ENCODE peak calls at places on chromosomes 7 and 10, in ten cellular contexts. G is type B pancreatic cell, C is astrocyte of the cerebellum, Q is SK-N-SH, U is AG04450, A is tibial artery, L is WERI-Rb-1, I is AG04449, J is GM12878, Y is Panc1. H is an unnamed sample.

GRCh38 chr7:55488221-55488620 is 84.1 kb downstream of the VOPP1 start:
- DNase-seq in G (no peak), C (no peak), Q (no peak), U (no peak), A (no peak), L (no peak), I (no peak), J (no peak), Y (no peak), H (no peak)

GRCh38 chr10:33336606-33337334 is 2.3 kb upstream of the NRP1 start:
- DNase-seq in G (peak), C (no peak), Q (peak), U (no peak), A (peak), L (peak), I (no peak), J (no peak), Y (no peak), H (no peak)

GRCh38 chr7:5838771-5839170 is 41.8 kb upstream of the OCM start:
- DNase-seq in G (no peak), C (no peak), Q (no peak), U (no peak), A (no peak), L (no peak), I (no peak), J (no peak), Y (no peak), H (no peak)

GRCh38 chr7:21261627-21262564 is 166.0 kb upstream of the SP4 start:
- DNase-seq in G (no peak), C (peak), Q (peak), U (no peak), A (no peak), L (peak), I (no peak), J (peak), Y (no peak), H (peak)

GRCh38 chr10:72096115-72097000 is 8.0 kb upstream of the SPOCK2 start:
- DNase-seq in G (no peak), C (peak), Q (no peak), U (no peak), A (no peak), L (no peak), I (peak), J (no peak), Y (no peak), H (no peak)

GRCh38 chr7:112892263-112892662 is 102.1 kb upstream of the TMEM168 start:
- DNase-seq in G (no peak), C (peak), Q (no peak), U (peak), A (no peak), L (no peak), I (no peak), J (no peak), Y (no peak), H (peak)

GRCh38 chr10:67659497-67659896 is 36.5 kb downstream of the CTNNA3 start:
- DNase-seq in G (no peak), C (no peak), Q (no peak), U (no peak), A (no peak), L (no peak), I (no peak), J (no peak), Y (no peak), H (no peak)

GRCh38 chr10:91043173-91043910 is 122.5 kb upstream of the ANKRD1 start:
- DNase-seq in G (no peak), C (no peak), Q (peak), U (no peak), A (no peak), L (peak), I (no peak), J (peak), Y (no peak), H (peak)

GRCh38 chr7:48299580-48300169 is 128.4 kb downstream of the ABCA13 start:
- DNase-seq in G (no peak), C (peak), Q (peak), U (peak), A (peak), L (peak), I (no peak), J (peak), Y (peak), H (peak)

GRCh38 chr7:142567201-142567600 is 182.1 kb upstream of the PRSS1 start:
- DNase-seq in G (no peak), C (no peak), Q (no peak), U (no peak), A (no peak), L (no peak), I (no peak), J (no peak), Y (no peak), H (no peak)

GRCh38 chr10:3828404-3829192 is 43.6 kb upstream of the KLF6 start:
- DNase-seq in G (no peak), C (no peak), Q (no peak), U (peak), A (no peak), L (no peak), I (no peak), J (no peak), Y (no peak), H (peak)

GRCh38 chr10:108434818-108435217 is 1270.3 kb upstream of the SORCS1 start:
- DNase-seq in G (no peak), C (no peak), Q (no peak), U (no peak), A (no peak), L (no peak), I (no peak), J (no peak), Y (no peak), H (no peak)

GRCh38 chr10:77173615-77174461 is 463.8 kb downstream of the KCNMA1 start:
- DNase-seq in G (peak), C (peak), Q (peak), U (peak), A (peak), L (peak), I (no peak), J (peak), Y (no peak), H (peak)

GRCh38 chr10:83917519-83918506 is 221.5 kb upstream of the GHITM start:
- DNase-seq in G (no peak), C (no peak), Q (no peak), U (no peak), A (peak), L (no peak), I (no peak), J (peak), Y (no peak), H (no peak)

GRCh38 chr7:24757799-24758275 is 573 bp upstream of the GSDME start:
- DNase-seq in G (peak), C (no peak), Q (peak), U (no peak), A (no peak), L (peak), I (no peak), J (no peak), Y (no peak), H (peak)

GRCh38 chr7:47045169-47045568 is 536.7 kb downstream of the TNS3 start:
- DNase-seq in G (no peak), C (no peak), Q (no peak), U (no peak), A (peak), L (peak), I (no peak), J (no peak), Y (no peak), H (no peak)

GRCh38 chr10:49143249-49143648 is 9.4 kb upstream of the FAM170B start:
- DNase-seq in G (no peak), C (no peak), Q (no peak), U (no peak), A (no peak), L (no peak), I (no peak), J (no peak), Y (no peak), H (no peak)

GRCh38 chr7:134605978-134606923 is 40.4 kb upstream of the BPGM start:
- DNase-seq in G (no peak), C (no peak), Q (peak), U (no peak), A (peak), L (peak), I (no peak), J (no peak), Y (no peak), H (peak)

GRCh38 chr10:80855348-80855971 is 317.8 kb downstream of the SH2D4B start:
- DNase-seq in G (no peak), C (no peak), Q (peak), U (no peak), A (no peak), L (peak), I (no peak), J (peak), Y (peak), H (no peak)

GRCh38 chr10:110324201-110324804 is 19.6 kb upstream of the SMNDC1 start:
- DNase-seq in G (no peak), C (no peak), Q (no peak), U (no peak), A (no peak), L (no peak), I (no peak), J (no peak), Y (no peak), H (no peak)

GRCh38 chr10:103350175-103350521 is 792 bp downstream of the PCGF6 start:
- DNase-seq in G (no peak), C (no peak), Q (no peak), U (no peak), A (no peak), L (no peak), I (no peak), J (no peak), Y (no peak), H (no peak)

GRCh38 chr7:20408467-20408826 is 77.7 kb downstream of the ITGB8 start:
- DNase-seq in G (no peak), C (no peak), Q (no peak), U (no peak), A (peak), L (no peak), I (no peak), J (no peak), Y (no peak), H (peak)

GRCh38 chr10:1370298-1370697 is 314.1 kb downstream of the WDR37 start:
- DNase-seq in G (no peak), C (no peak), Q (no peak), U (no peak), A (no peak), L (no peak), I (no peak), J (no peak), Y (no peak), H (no peak)

GRCh38 chr10:63318491-63318890 is 147.3 kb downstream of the JMJD1C start:
- DNase-seq in G (no peak), C (no peak), Q (no peak), U (no peak), A (no peak), L (no peak), I (no peak), J (no peak), Y (no peak), H (no peak)

GRCh38 chr10:29896053-29896452 is 163.3 kb downstream of the JCAD start:
- DNase-seq in G (no peak), C (peak), Q (no peak), U (peak), A (no peak), L (no peak), I (no peak), J (no peak), Y (no peak), H (peak)

GRCh38 chr10:29895436-29895835 is 163.9 kb downstream of the JCAD start:
- DNase-seq in G (no peak), C (peak), Q (peak), U (peak), A (peak), L (peak), I (peak), J (no peak), Y (no peak), H (peak)

GRCh38 chr10:29897430-29897829 is 162.0 kb downstream of the JCAD start:
- DNase-seq in G (no peak), C (no peak), Q (no peak), U (no peak), A (no peak), L (no peak), I (no peak), J (no peak), Y (no peak), H (no peak)

GRCh38 chr10:29897999-29898716 is 161.2 kb downstream of the JCAD start:
- DNase-seq in G (no peak), C (no peak), Q (no peak), U (no peak), A (no peak), L (no peak), I (no peak), J (no peak), Y (no peak), H (no peak)
- TF ChIP-seq CTCF in G (no peak), C (no peak), Q (no peak), U (no peak), A (no peak), L (no peak), I (no peak), J (no peak), Y (no peak), H (no peak)

DNA sequence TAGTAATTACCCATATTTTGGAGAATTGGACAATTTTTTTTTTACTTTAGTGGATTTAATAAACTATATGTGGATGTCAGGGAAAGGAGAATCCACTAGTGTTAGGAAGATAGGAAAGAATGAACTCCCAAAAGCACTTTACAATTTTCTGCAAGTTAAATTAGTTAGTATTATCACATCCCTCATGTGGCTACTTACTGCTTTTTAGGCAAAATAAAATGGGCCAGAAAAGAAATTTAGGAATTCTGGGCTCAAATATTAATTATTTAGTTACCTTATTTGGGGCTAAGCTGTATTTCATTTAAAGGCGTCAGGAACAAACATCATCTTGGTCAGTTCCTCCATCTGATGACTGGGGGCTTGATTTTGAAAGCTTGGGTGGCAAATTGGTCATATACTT is 4.8 kb upstream of the CUX1 start:
- DNase-seq in G (no peak), C (no peak), Q (no peak), U (no peak), A (no peak), L (no peak), I (no peak), J (no peak), Y (no peak), H (no peak)
- TF ChIP-seq CTCF in G (peak), C (no peak), Q (no peak), U (no peak), A (no peak), L (no peak), I (no peak), J (no peak), Y (no peak), H (no peak)

DNA sequence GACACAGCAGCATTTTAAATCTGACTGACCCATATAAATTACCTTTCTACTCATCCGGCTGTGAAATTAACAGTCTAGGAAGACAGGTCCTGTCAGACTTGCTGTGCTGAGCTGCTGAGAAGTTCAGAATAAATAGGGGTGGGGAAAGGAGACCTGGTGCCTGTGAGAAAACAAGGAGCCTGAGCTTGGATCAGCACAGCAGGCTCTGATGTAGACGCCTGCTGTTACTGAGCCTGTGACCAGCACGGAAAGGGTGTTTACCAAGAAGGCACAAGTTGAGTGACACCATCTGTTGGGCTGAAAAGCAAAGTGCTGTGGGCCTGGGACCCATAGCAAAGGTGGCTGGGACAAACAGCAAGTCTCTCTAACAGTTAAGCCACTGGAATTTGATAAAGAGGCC is 135.8 kb upstream of the COL1A2 start:
- DNase-seq in G (no peak), C (no peak), Q (no peak), U (no peak), A (no peak), L (peak), I (no peak), J (no peak), Y (no peak), H (no peak)
- TF ChIP-seq CTCF in G (no peak), C (no peak), Q (no peak), U (no peak), A (no peak), L (peak), I (no peak), J (no peak), Y (no peak), H (no peak)

GRCh38 chr7:74040101-74040790 is 12.3 kb downstream of the ELN start:
- DNase-seq in G (no peak), C (no peak), Q (no peak), U (no peak), A (no peak), L (no peak), I (no peak), J (no peak), Y (no peak), H (peak)
- TF ChIP-seq CTCF in G (no peak), C (no peak), Q (no peak), U (no peak), A (no peak), L (no peak), I (no peak), J (no peak), Y (no peak), H (no peak)

DNA sequence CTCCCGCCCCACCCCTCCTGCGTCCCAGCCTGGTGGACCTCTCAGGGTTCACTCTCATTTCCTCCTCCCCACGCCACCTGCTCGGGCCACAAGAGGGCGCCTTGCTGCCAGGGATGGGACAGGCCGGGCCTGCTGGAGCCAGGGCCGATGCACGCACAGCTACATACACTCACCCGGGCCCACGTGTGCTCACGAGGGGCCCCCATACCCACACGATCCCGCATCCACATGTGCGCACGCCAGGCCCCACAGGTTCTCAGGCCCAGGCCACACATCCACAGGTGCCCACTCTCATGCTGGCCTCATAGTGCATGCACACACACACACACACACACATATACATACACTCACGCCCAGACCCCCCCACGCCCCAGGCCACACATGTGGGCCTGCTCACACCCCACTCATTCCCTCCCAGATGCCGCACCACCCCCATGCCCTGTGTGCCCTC is 68.6 kb downstream of the LHPP start:
- DNase-seq in G (peak), C (peak), Q (peak), U (peak), A (peak), L (peak), I (peak), J (no peak), Y (no peak), H (peak)
- TF ChIP-seq CTCF in G (peak), C (peak), Q (peak), U (peak), A (peak), L (peak), I (peak), J (peak), Y (peak), H (peak)

GRCh38 chr7:2071133-2071832 is 161.5 kb downstream of the MAD1L1 start:
- DNase-seq in G (no peak), C (no peak), Q (no peak), U (no peak), A (no peak), L (no peak), I (no peak), J (no peak), Y (no peak), H (no peak)

GRCh38 chr7:2070151-2070763 is 162.5 kb downstream of the MAD1L1 start:
- DNase-seq in G (no peak), C (no peak), Q (no peak), U (no peak), A (no peak), L (no peak), I (no peak), J (no peak), Y (no peak), H (no peak)

GRCh38 chr7:2066251-2066919 is 166.4 kb downstream of the MAD1L1 start:
- DNase-seq in G (no peak), C (no peak), Q (peak), U (no peak), A (no peak), L (no peak), I (no peak), J (no peak), Y (no peak), H (no peak)

GRCh38 chr7:2069472-2069860 is 163.3 kb downstream of the MAD1L1 start:
- DNase-seq in G (no peak), C (peak), Q (no peak), U (no peak), A (no peak), L (no peak), I (no peak), J (no peak), Y (no peak), H (no peak)

DNA sequence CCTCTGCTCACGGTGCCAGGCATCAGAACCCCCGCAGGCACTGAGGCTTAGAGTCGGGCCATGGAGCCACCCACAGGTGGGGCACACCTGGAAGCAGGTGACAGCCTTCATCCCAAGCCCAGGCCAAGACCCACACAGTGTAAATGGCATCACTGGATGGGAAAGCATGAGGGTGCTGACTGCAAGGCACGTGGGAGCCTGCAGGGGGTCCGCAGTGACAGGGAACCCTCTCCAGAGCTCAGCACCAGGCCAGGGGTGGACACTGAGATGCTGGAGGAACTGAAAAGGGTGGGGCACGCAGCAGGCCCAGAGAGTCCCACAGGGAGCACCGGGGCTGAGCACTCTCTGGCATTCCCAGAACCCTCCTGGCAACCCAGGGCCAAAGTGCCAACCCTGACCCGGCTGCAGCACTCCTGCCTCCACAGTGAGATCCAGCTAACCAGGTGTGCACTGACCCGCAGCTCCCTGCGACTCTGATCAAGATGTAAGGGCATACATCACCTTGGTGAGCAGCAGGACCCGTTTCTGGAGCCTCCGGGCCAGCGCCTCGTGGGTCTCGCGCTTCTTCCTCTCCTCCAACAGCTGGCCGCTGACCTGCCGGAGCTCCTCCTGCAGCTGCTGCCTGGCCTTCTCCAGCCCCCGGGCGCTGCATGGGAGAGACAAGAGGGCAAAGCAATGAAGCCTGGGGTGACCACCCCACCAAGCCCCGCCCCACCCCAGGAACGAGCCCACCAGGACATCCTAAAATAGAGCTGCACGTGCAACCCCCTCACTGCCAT is 163.9 kb downstream of the MAD1L1 start:
- DNase-seq in G (no peak), C (no peak), Q (peak), U (no peak), A (no peak), L (no peak), I (no peak), J (no peak), Y (no peak), H (no peak)
- TF ChIP-seq CTCF in G (peak), C (no peak), Q (peak), U (no peak), A (no peak), L (peak), I (no peak), J (peak), Y (no peak), H (no peak)

GRCh38 chr7:99504603-99505323 is at the start of gene ZKSCAN5:
- DNase-seq in G (peak), C (peak), Q (peak), U (peak), A (peak), L (peak), I (peak), J (peak), Y (peak), H (peak)
- TF ChIP-seq CTCF in G (no peak), C (no peak), Q (no peak), U (no peak), A (no peak), L (no peak), I (peak), J (no peak), Y (no peak), H (no peak)

H was measured in AG10803.